ENCODE peak calls at places on chromosomes 2 and 18, in eight cellular contexts. One of them, this sample, is unnamed. For H3K4me1, the result is how much of the 10 kb centered on the place peaks cover.

GRCh38 chr18:49949991-49950395 is 136.7 kb upstream of the ACAA2 start:
- DNase-seq in cardiac muscle cell: no peak
- DNase-seq in heart left ventricle: no peak
- DNase-seq in pancreas: no peak
- DNase-seq in H1: no peak
- DNase-seq in colonic mucosa: no peak
- DNase-seq in IMR-90: no peak
- DNase-seq in CD8-positive, alpha-beta T cell: no peak
- DNase-seq in this sample: no peak

GRCh38 chr2:214244847-214245246 is 166.0 kb upstream of the VWC2L start:
- DNase-seq in cardiac muscle cell: peak
- DNase-seq in heart left ventricle: no peak
- DNase-seq in pancreas: no peak
- DNase-seq in H1: no peak
- DNase-seq in colonic mucosa: no peak
- DNase-seq in IMR-90: peak
- DNase-seq in CD8-positive, alpha-beta T cell: no peak
- DNase-seq in this sample: no peak

GRCh38 chr2:28997237-28997846 is 16.2 kb downstream of the TOGARAM2 start:
- DNase-seq in cardiac muscle cell: no peak
- DNase-seq in heart left ventricle: no peak
- DNase-seq in pancreas: no peak
- DNase-seq in H1: no peak
- DNase-seq in colonic mucosa: no peak
- DNase-seq in IMR-90: peak
- DNase-seq in CD8-positive, alpha-beta T cell: no peak
- DNase-seq in this sample: no peak

GRCh38 chr2:132703396-132703795 is 33.4 kb upstream of the LYPD1 start:
- DNase-seq in cardiac muscle cell: no peak
- DNase-seq in heart left ventricle: no peak
- DNase-seq in pancreas: no peak
- DNase-seq in H1: no peak
- DNase-seq in colonic mucosa: no peak
- DNase-seq in IMR-90: peak
- DNase-seq in CD8-positive, alpha-beta T cell: no peak
- DNase-seq in this sample: no peak

GRCh38 chr18:36127866-36128845 is 984 bp downstream of the SLC39A6 start:
- DNase-seq in cardiac muscle cell: peak
- DNase-seq in heart left ventricle: no peak
- DNase-seq in pancreas: no peak
- DNase-seq in H1: no peak
- DNase-seq in colonic mucosa: peak
- DNase-seq in IMR-90: peak
- DNase-seq in CD8-positive, alpha-beta T cell: no peak
- DNase-seq in this sample: peak

GRCh38 chr2:118202707-118203303 is 114.5 kb downstream of the INSIG2 start:
- DNase-seq in cardiac muscle cell: peak
- DNase-seq in heart left ventricle: no peak
- DNase-seq in pancreas: peak
- DNase-seq in H1: peak
- DNase-seq in colonic mucosa: no peak
- DNase-seq in IMR-90: peak
- DNase-seq in CD8-positive, alpha-beta T cell: peak
- DNase-seq in this sample: peak

GRCh38 chr2:39530423-39530866 is 93.4 kb upstream of the MAP4K3 start:
- DNase-seq in cardiac muscle cell: no peak
- DNase-seq in heart left ventricle: no peak
- DNase-seq in pancreas: no peak
- DNase-seq in H1: no peak
- DNase-seq in colonic mucosa: no peak
- DNase-seq in IMR-90: peak
- DNase-seq in CD8-positive, alpha-beta T cell: no peak
- DNase-seq in this sample: no peak

GRCh38 chr2:6314218-6314855 is 551.4 kb downstream of the CMPK2 start:
- DNase-seq in cardiac muscle cell: no peak
- DNase-seq in heart left ventricle: no peak
- DNase-seq in pancreas: no peak
- DNase-seq in H1: no peak
- DNase-seq in colonic mucosa: no peak
- DNase-seq in IMR-90: no peak
- DNase-seq in CD8-positive, alpha-beta T cell: no peak
- DNase-seq in this sample: no peak

GRCh38 chr2:205849136-205849535 is 166.8 kb downstream of the NRP2 start:
- DNase-seq in cardiac muscle cell: no peak
- DNase-seq in heart left ventricle: no peak
- DNase-seq in pancreas: no peak
- DNase-seq in H1: no peak
- DNase-seq in colonic mucosa: no peak
- DNase-seq in IMR-90: no peak
- DNase-seq in CD8-positive, alpha-beta T cell: no peak
- DNase-seq in this sample: no peak

GRCh38 chr2:230879271-230879882 is 14.6 kb downstream of the ITM2C start:
- DNase-seq in cardiac muscle cell: no peak
- DNase-seq in heart left ventricle: peak
- DNase-seq in pancreas: no peak
- DNase-seq in H1: no peak
- DNase-seq in colonic mucosa: peak
- DNase-seq in IMR-90: no peak
- DNase-seq in CD8-positive, alpha-beta T cell: no peak
- DNase-seq in this sample: no peak

GRCh38 chr2:216210711-216211131 is 101.6 kb downstream of the XRCC5 start:
- DNase-seq in cardiac muscle cell: no peak
- DNase-seq in heart left ventricle: no peak
- DNase-seq in pancreas: no peak
- DNase-seq in H1: no peak
- DNase-seq in colonic mucosa: no peak
- DNase-seq in IMR-90: peak
- DNase-seq in CD8-positive, alpha-beta T cell: no peak
- DNase-seq in this sample: no peak

GRCh38 chr2:88885679-88886402 is 194.4 kb downstream of the RPIA start:
- DNase-seq in cardiac muscle cell: no peak
- DNase-seq in heart left ventricle: no peak
- DNase-seq in pancreas: no peak
- DNase-seq in H1: no peak
- DNase-seq in colonic mucosa: no peak
- DNase-seq in IMR-90: no peak
- DNase-seq in CD8-positive, alpha-beta T cell: no peak
- DNase-seq in this sample: no peak
- H3K27ac ChIP-seq in cardiac muscle cell: no peak
- H3K27ac ChIP-seq in heart left ventricle: no peak
- H3K27ac ChIP-seq in pancreas: no peak
- H3K27ac ChIP-seq in H1: no peak
- H3K27ac ChIP-seq in colonic mucosa: no peak
- H3K27ac ChIP-seq in IMR-90: no peak
- H3K27ac ChIP-seq in CD8-positive, alpha-beta T cell: no peak
- H3K27ac ChIP-seq in this sample: no peak

GRCh38 chr2:38260469-38260868 is 116.6 kb downstream of the ATL2 start:
- DNase-seq in cardiac muscle cell: no peak
- DNase-seq in heart left ventricle: peak
- DNase-seq in pancreas: no peak
- DNase-seq in H1: no peak
- DNase-seq in colonic mucosa: no peak
- DNase-seq in IMR-90: no peak
- DNase-seq in CD8-positive, alpha-beta T cell: no peak
- DNase-seq in this sample: no peak
- H3K4me1 ChIP-seq in cardiac muscle cell: under half
- H3K4me1 ChIP-seq in heart left ventricle: under half
- H3K4me1 ChIP-seq in pancreas: under half
- H3K4me1 ChIP-seq in H1: under half
- H3K4me1 ChIP-seq in colonic mucosa: under half
- H3K4me1 ChIP-seq in IMR-90: under half
- H3K4me1 ChIP-seq in CD8-positive, alpha-beta T cell: under half
- H3K4me1 ChIP-seq in this sample: under half

GRCh38 chr2:233917146-233917545 is at the start of gene TRPM8:
- DNase-seq in cardiac muscle cell: no peak
- DNase-seq in heart left ventricle: no peak
- DNase-seq in pancreas: no peak
- DNase-seq in H1: no peak
- DNase-seq in colonic mucosa: no peak
- DNase-seq in IMR-90: no peak
- DNase-seq in CD8-positive, alpha-beta T cell: no peak
- DNase-seq in this sample: no peak

GRCh38 chr2:233919319-233919718 is 2.1 kb downstream of the TRPM8 start:
- DNase-seq in cardiac muscle cell: no peak
- DNase-seq in heart left ventricle: no peak
- DNase-seq in pancreas: no peak
- DNase-seq in H1: no peak
- DNase-seq in colonic mucosa: no peak
- DNase-seq in IMR-90: no peak
- DNase-seq in CD8-positive, alpha-beta T cell: no peak
- DNase-seq in this sample: no peak

GRCh38 chr2:233912799-233913423 is 4.3 kb upstream of the TRPM8 start:
- DNase-seq in cardiac muscle cell: peak
- DNase-seq in heart left ventricle: no peak
- DNase-seq in pancreas: no peak
- DNase-seq in H1: peak
- DNase-seq in colonic mucosa: peak
- DNase-seq in IMR-90: peak
- DNase-seq in CD8-positive, alpha-beta T cell: no peak
- DNase-seq in this sample: peak

GRCh38 chr2:233919938-233920337 is 2.8 kb downstream of the TRPM8 start:
- DNase-seq in cardiac muscle cell: no peak
- DNase-seq in heart left ventricle: no peak
- DNase-seq in pancreas: no peak
- DNase-seq in H1: no peak
- DNase-seq in colonic mucosa: no peak
- DNase-seq in IMR-90: peak
- DNase-seq in CD8-positive, alpha-beta T cell: no peak
- DNase-seq in this sample: no peak

DNA sequence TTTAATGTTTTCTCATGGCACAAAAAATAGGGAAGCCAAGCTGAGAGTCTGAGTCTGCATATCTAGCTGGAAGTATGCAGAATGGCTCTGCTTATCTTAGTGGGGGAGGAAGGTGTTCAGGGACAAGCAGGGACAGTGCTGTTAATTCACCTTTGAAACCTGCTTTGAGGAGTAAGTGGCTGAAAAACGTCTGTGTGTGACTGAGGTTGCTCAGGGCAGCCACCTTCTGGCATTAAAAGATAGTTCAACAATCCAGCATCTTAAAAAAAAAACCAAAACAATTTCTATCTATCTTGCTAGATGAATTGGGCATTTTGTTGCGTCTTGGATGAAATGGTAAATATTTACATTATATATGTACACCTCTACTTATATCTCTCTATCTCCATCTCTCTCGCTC is 2.0 kb upstream of the TRPM8 start:
- DNase-seq in cardiac muscle cell: no peak
- DNase-seq in heart left ventricle: no peak
- DNase-seq in pancreas: no peak
- DNase-seq in H1: no peak
- DNase-seq in colonic mucosa: no peak
- DNase-seq in IMR-90: peak
- DNase-seq in CD8-positive, alpha-beta T cell: no peak
- DNase-seq in this sample: no peak
- TF ChIP-seq CTCF in cardiac muscle cell: peak
- TF ChIP-seq CTCF in heart left ventricle: no peak
- TF ChIP-seq CTCF in pancreas: no peak
- TF ChIP-seq CTCF in H1: peak
- TF ChIP-seq CTCF in colonic mucosa: no peak
- TF ChIP-seq CTCF in IMR-90: peak
- TF ChIP-seq CTCF in CD8-positive, alpha-beta T cell: no peak
- TF ChIP-seq CTCF in this sample: no peak

DNA sequence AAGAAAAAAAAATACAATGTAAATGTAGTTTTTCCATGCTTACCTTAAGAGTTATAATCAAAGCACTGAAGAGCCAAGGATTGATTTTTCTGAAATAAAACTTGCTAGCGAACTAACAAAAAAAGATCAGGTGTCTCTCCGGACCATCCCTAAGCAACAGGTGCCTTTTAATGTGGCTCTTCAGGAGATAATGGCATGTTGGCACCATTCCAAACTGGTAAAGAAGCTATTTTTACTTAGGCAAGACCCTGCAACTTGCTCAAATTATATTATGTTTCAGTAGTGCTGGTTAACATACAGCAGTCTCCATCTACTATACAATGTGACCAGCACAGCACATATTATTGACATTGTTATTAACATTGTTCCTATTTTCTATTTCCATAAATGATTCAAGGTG is 2.3 kb upstream of the GCC2 start:
- DNase-seq in cardiac muscle cell: no peak
- DNase-seq in heart left ventricle: no peak
- DNase-seq in pancreas: no peak
- DNase-seq in H1: no peak
- DNase-seq in colonic mucosa: no peak
- DNase-seq in IMR-90: no peak
- DNase-seq in CD8-positive, alpha-beta T cell: no peak
- DNase-seq in this sample: no peak
- H3K27ac ChIP-seq in cardiac muscle cell: no peak
- H3K27ac ChIP-seq in heart left ventricle: no peak
- H3K27ac ChIP-seq in pancreas: no peak
- H3K27ac ChIP-seq in H1: no peak
- H3K27ac ChIP-seq in colonic mucosa: no peak
- H3K27ac ChIP-seq in IMR-90: no peak
- H3K27ac ChIP-seq in CD8-positive, alpha-beta T cell: no peak
- H3K27ac ChIP-seq in this sample: no peak

DNA sequence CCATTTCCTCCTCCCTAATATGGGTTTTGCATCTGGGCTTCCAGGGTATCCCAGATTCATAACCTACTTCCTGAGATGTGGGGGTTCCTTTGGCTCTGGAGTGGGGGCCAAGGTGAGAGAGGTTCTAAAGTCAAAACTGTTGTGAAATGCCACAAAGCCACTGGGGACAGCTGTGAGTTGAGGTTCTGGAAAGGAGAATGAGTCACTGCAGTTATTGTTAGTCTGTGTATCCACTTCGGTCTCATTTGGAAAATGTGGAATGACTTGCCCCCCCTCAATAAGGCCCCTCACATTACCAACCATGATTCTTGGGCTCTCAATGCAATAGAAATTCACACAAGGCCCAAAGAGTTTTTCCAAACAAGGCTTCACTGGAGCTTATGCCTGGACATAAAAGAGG is 51.1 kb upstream of the LGALSL start:
- DNase-seq in cardiac muscle cell: no peak
- DNase-seq in heart left ventricle: no peak
- DNase-seq in pancreas: no peak
- DNase-seq in H1: no peak
- DNase-seq in colonic mucosa: peak
- DNase-seq in IMR-90: no peak
- DNase-seq in CD8-positive, alpha-beta T cell: no peak
- DNase-seq in this sample: no peak
- H3K4me1 ChIP-seq in cardiac muscle cell: under half
- H3K4me1 ChIP-seq in heart left ventricle: under half
- H3K4me1 ChIP-seq in pancreas: under half
- H3K4me1 ChIP-seq in H1: under half
- H3K4me1 ChIP-seq in colonic mucosa: under half
- H3K4me1 ChIP-seq in IMR-90: under half
- H3K4me1 ChIP-seq in CD8-positive, alpha-beta T cell: under half
- H3K4me1 ChIP-seq in this sample: under half